ENCODE peak calls at places on chromosomes 1 and 21, in five cellular contexts. One of them, this sample, is unnamed.

GRCh38 chr1:201476670-201477344 is 7.8 kb upstream of the PHLDA3 start:
- DNase-seq in effector memory CD8-positive, alpha-beta T cell: no peak
- DNase-seq in fibroblast of lung: peak
- DNase-seq in neuronal stem cell: no peak
- DNase-seq in lung microvascular endothelial cell: no peak
- DNase-seq in this sample: no peak

GRCh38 chr1:230235876-230236275 is 168.8 kb downstream of the GALNT2 start:
- DNase-seq in effector memory CD8-positive, alpha-beta T cell: no peak
- DNase-seq in lung microvascular endothelial cell: no peak
- DNase-seq in neuronal stem cell: no peak
- DNase-seq in fibroblast of lung: no peak
- DNase-seq in this sample: no peak

GRCh38 chr1:34683616-34684015 is 71.2 kb upstream of the GJB5 start:
- DNase-seq in lung microvascular endothelial cell: no peak
- DNase-seq in fibroblast of lung: no peak
- DNase-seq in neuronal stem cell: no peak
- DNase-seq in effector memory CD8-positive, alpha-beta T cell: no peak
- DNase-seq in this sample: no peak

GRCh38 chr1:116585886-116586285 is 15.1 kb upstream of the CD58 start:
- DNase-seq in lung microvascular endothelial cell: no peak
- DNase-seq in neuronal stem cell: no peak
- DNase-seq in effector memory CD8-positive, alpha-beta T cell: no peak
- DNase-seq in fibroblast of lung: no peak
- DNase-seq in this sample: no peak

GRCh38 chr1:226988337-226988672 is 48.2 kb downstream of the COQ8A start:
- DNase-seq in effector memory CD8-positive, alpha-beta T cell: no peak
- DNase-seq in lung microvascular endothelial cell: no peak
- DNase-seq in neuronal stem cell: no peak
- DNase-seq in fibroblast of lung: no peak
- DNase-seq in this sample: no peak

GRCh38 chr1:55826413-55827080 is 611.4 kb upstream of the USP24 start:
- DNase-seq in fibroblast of lung: no peak
- DNase-seq in lung microvascular endothelial cell: no peak
- DNase-seq in neuronal stem cell: no peak
- DNase-seq in effector memory CD8-positive, alpha-beta T cell: no peak
- DNase-seq in this sample: no peak

GRCh38 chr1:22626219-22626902 is 10.1 kb upstream of the C1QA start:
- DNase-seq in lung microvascular endothelial cell: no peak
- DNase-seq in fibroblast of lung: no peak
- DNase-seq in effector memory CD8-positive, alpha-beta T cell: no peak
- DNase-seq in neuronal stem cell: no peak
- DNase-seq in this sample: no peak

GRCh38 chr1:185325413-185325812 is 8.4 kb upstream of the IVNS1ABP start:
- DNase-seq in lung microvascular endothelial cell: no peak
- DNase-seq in effector memory CD8-positive, alpha-beta T cell: no peak
- DNase-seq in neuronal stem cell: no peak
- DNase-seq in fibroblast of lung: no peak
- DNase-seq in this sample: no peak

GRCh38 chr1:214006845-214007244 is 19.1 kb downstream of the PROX1 start:
- DNase-seq in lung microvascular endothelial cell: no peak
- DNase-seq in fibroblast of lung: no peak
- DNase-seq in neuronal stem cell: no peak
- DNase-seq in effector memory CD8-positive, alpha-beta T cell: no peak
- DNase-seq in this sample: no peak

GRCh38 chr1:3351300-3352083 is 103.0 kb upstream of the ARHGEF16 start:
- DNase-seq in fibroblast of lung: no peak
- DNase-seq in effector memory CD8-positive, alpha-beta T cell: no peak
- DNase-seq in lung microvascular endothelial cell: no peak
- DNase-seq in neuronal stem cell: peak
- DNase-seq in this sample: no peak

GRCh38 chr1:162993866-162994265 is 75.3 kb upstream of the RGS4 start:
- DNase-seq in effector memory CD8-positive, alpha-beta T cell: no peak
- DNase-seq in fibroblast of lung: no peak
- DNase-seq in lung microvascular endothelial cell: no peak
- DNase-seq in neuronal stem cell: no peak
- DNase-seq in this sample: no peak

GRCh38 chr21:44267655-44268142 is 6.0 kb upstream of the DNMT3L start:
- DNase-seq in effector memory CD8-positive, alpha-beta T cell: no peak
- DNase-seq in fibroblast of lung: no peak
- DNase-seq in neuronal stem cell: no peak
- DNase-seq in lung microvascular endothelial cell: no peak
- DNase-seq in this sample: no peak

GRCh38 chr1:18949689-18950414 is 6.6 kb downstream of the IFFO2 start:
- DNase-seq in effector memory CD8-positive, alpha-beta T cell: no peak
- DNase-seq in fibroblast of lung: peak
- DNase-seq in neuronal stem cell: no peak
- DNase-seq in lung microvascular endothelial cell: peak
- DNase-seq in this sample: no peak

GRCh38 chr1:47894718-47895393 is 102.3 kb downstream of the TRABD2B start:
- DNase-seq in neuronal stem cell: no peak
- DNase-seq in fibroblast of lung: no peak
- DNase-seq in lung microvascular endothelial cell: no peak
- DNase-seq in effector memory CD8-positive, alpha-beta T cell: no peak
- DNase-seq in this sample: no peak

GRCh38 chr21:37787456-37787855 is 128.8 kb downstream of the KCNJ6 start:
- DNase-seq in fibroblast of lung: peak
- DNase-seq in effector memory CD8-positive, alpha-beta T cell: no peak
- DNase-seq in neuronal stem cell: no peak
- DNase-seq in lung microvascular endothelial cell: no peak
- DNase-seq in this sample: no peak

GRCh38 chr1:42675467-42675866 is 6.8 kb upstream of the YBX1 start:
- DNase-seq in lung microvascular endothelial cell: no peak
- DNase-seq in neuronal stem cell: no peak
- DNase-seq in effector memory CD8-positive, alpha-beta T cell: no peak
- DNase-seq in fibroblast of lung: no peak
- DNase-seq in this sample: no peak

GRCh38 chr1:18557621-18558465 is 72.8 kb upstream of the PAX7 start:
- DNase-seq in fibroblast of lung: no peak
- DNase-seq in effector memory CD8-positive, alpha-beta T cell: no peak
- DNase-seq in lung microvascular endothelial cell: no peak
- DNase-seq in neuronal stem cell: peak
- DNase-seq in this sample: no peak

GRCh38 chr1:47661065-47661464 is 223.2 kb downstream of the FOXD2 start:
- DNase-seq in neuronal stem cell: no peak
- DNase-seq in effector memory CD8-positive, alpha-beta T cell: no peak
- DNase-seq in fibroblast of lung: no peak
- DNase-seq in lung microvascular endothelial cell: no peak
- DNase-seq in this sample: peak

GRCh38 chr1:40151457-40152079 is 9.6 kb upstream of the RLF start:
- DNase-seq in fibroblast of lung: no peak
- DNase-seq in effector memory CD8-positive, alpha-beta T cell: no peak
- DNase-seq in neuronal stem cell: no peak
- DNase-seq in lung microvascular endothelial cell: no peak
- DNase-seq in this sample: no peak

This sample was measured in B cell.